ENCODE peak calls at places on chromosomes 1 and 21, in seven cellular contexts. A is transverse colon, M is suprapubic skin, Y is breast epithelium, W is GM23338, G is upper lobe of left lung, C is H1. R is an unnamed sample.

GRCh38 chr21:33370292-33370691 is 32.9 kb upstream of the IFNGR2 start:
- DNase-seq in C (no peak), A (peak; percentile 7), M (no peak), G (no peak), Y (no peak), W (no peak), R (no peak)

GRCh38 chr1:12529640-12530174 is 88.3 kb downstream of the DHRS3 start:
- DNase-seq in A (no peak), M (no peak), G (no peak), C (no peak), Y (no peak), W (no peak), R (peak; percentile 10)

GRCh38 chr1:222754386-222755139 is 17.6 kb downstream of the FAM177B start:
- DNase-seq in C (no peak), Y (peak; percentile 65), M (peak; percentile 80), A (peak; percentile 31), W (no peak), G (no peak), R (no peak)

GRCh38 chr1:160837558-160838205 is 25.0 kb downstream of the CD244 start:
- DNase-seq in A (peak; percentile 68), Y (peak; percentile 53), M (no peak), W (no peak), C (no peak), G (peak; percentile 30), R (peak; percentile 95)

GRCh38 chr1:2474104-2474787 is 1.8 kb upstream of the PLCH2 start:
- DNase-seq in W (no peak), Y (no peak), A (no peak), C (no peak), M (no peak), G (no peak), R (no peak)

GRCh38 chr1:99599678-99600175 is 46.2 kb upstream of the PALMD start:
- DNase-seq in G (no peak), M (no peak), A (no peak), Y (no peak), W (no peak), C (no peak), R (no peak)

GRCh38 chr1:208183977-208184901 is 59.9 kb downstream of the PLXNA2 start:
- DNase-seq in A (peak; percentile 78), M (no peak), G (no peak), C (no peak), Y (no peak), W (no peak), R (no peak)

GRCh38 chr1:236853916-236854601 is 59.0 kb downstream of the MTR start:
- DNase-seq in A (no peak), M (no peak), Y (no peak), C (no peak), G (no peak), W (no peak), R (no peak)

GRCh38 chr1:89102055-89102454 is 23.9 kb downstream of the GBP2 start:
- DNase-seq in A (no peak), G (no peak), C (no peak), Y (no peak), M (no peak), W (no peak), R (no peak)

GRCh38 chr1:109214695-109215623 is 1.2 kb downstream of the SARS1 start:
- DNase-seq in W (peak; percentile 59), A (peak; percentile 59), M (no peak), G (no peak), Y (no peak), C (no peak), R (no peak)

GRCh38 chr21:36403713-36404112 is 18.5 kb downstream of the CHAF1B start:
- DNase-seq in M (no peak), G (no peak), A (no peak), Y (no peak), W (no peak), C (no peak), R (no peak)

GRCh38 chr1:9822897-9823692 is 670 bp downstream of the CLSTN1 start:
- DNase-seq in A (peak; percentile 35), W (peak; percentile 56), G (no peak), C (no peak), M (peak; percentile 80), Y (no peak), R (peak; percentile 84)

GRCh38 chr1:102262994-102263393 is 266.3 kb upstream of the OLFM3 start:
- DNase-seq in W (no peak), G (no peak), C (no peak), Y (no peak), M (no peak), A (no peak), R (no peak)

GRCh38 chr1:10663668-10664035 is 132.8 kb downstream of the CASZ1 start:
- DNase-seq in A (peak; percentile 34), M (no peak), Y (no peak), C (peak; percentile 81), W (peak; percentile 66), G (no peak), R (no peak)

GRCh38 chr1:216293673-216294072 is 129.6 kb downstream of the USH2A start:
- DNase-seq in C (no peak), G (no peak), M (no peak), Y (no peak), A (no peak), W (no peak), R (no peak)

GRCh38 chr21:41640756-41641509 is 125.9 kb downstream of the RIPK4 start:
- DNase-seq in M (peak; percentile 65), W (no peak), C (no peak), A (no peak), G (no peak), Y (no peak), R (no peak)

GRCh38 chr1:212512731-212513559 is 80.2 kb downstream of the NENF start:
- DNase-seq in A (no peak), G (no peak), C (no peak), M (no peak), W (no peak), Y (no peak), R (no peak)

GRCh38 chr1:168613038-168613451 is 36.6 kb downstream of the XCL1 start:
- DNase-seq in M (no peak), Y (no peak), A (no peak), G (no peak), W (no peak), C (no peak), R (no peak)
- H3K4me3 ChIP-seq in M (no peak overlapping the region), Y (no peak overlapping the region), A (no peak overlapping the region), G (no peak overlapping the region), W (no peak overlapping the region), C (no peak overlapping the region), R (no peak overlapping the region)

DNA sequence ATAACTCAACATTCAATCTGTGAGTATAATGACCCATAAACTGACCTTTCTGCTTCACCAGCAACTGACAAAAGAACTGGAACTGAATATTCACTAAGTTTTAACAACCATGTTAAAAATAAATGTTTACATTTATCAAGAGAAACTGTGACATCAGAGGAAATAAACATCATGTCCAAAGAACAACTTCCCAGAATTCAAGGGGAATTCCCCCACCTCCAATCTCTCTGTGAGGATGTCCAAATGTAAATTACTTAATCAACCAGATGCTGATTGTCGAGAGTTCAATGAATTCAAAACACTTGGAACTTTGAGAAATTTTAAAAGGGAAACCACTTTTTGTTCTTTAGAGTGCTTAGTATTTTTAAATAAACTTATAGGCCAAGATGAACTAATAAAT is 365.6 kb upstream of the ADGRL2 start:
- DNase-seq in G (no peak), A (no peak), M (no peak), Y (no peak), C (no peak), W (no peak), R (no peak)
- TF ChIP-seq POLR2AphosphoS5 in G (peak; percentile 75), A (no peak), M (no peak), Y (no peak), C (no peak), W (no peak), R (no peak)

DNA sequence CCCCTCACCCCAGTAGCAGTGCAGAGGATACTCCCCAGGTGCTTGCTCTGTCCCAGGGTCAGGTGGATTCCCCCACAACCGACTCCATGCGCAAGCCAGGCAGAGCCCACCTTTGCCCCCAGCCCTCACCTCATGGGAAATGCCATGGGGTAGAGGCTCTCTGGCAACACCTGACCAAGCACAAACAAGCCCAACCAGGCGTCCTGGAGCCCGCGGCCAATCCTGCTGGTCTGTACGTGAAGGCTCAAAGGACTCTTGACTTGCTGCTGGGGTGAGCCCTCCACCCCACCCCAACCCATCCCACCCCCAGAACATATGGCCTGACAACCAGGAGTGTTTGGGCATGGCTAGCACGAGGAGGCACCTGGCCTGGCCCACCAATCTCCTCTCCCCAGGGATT is 1.8 kb downstream of the ADGRB2 start:
- DNase-seq in W (no peak), M (no peak), A (no peak), C (no peak), Y (no peak), G (no peak), R (no peak)
- H3K4me3 ChIP-seq in W (peak overlapping the region; percentile 95), M (peak overlapping the region; percentile 66), A (no peak overlapping the region), C (no peak overlapping the region), Y (peak overlapping the region; percentile 84), G (no peak overlapping the region), R (no peak overlapping the region)

GRCh38 chr1:190323530-190323929 is 154.1 kb downstream of the BRINP3 start:
- DNase-seq in C (no peak), G (no peak), M (no peak), W (no peak), A (no peak), Y (no peak), R (no peak)
- TF ChIP-seq POLR2AphosphoS5 in C (no peak), G (no peak), M (no peak), W (no peak), A (no peak), Y (no peak), R (no peak)

GRCh38 chr1:97849350-97850339 is 71.2 kb downstream of the DPYD start:
- DNase-seq in G (no peak), W (no peak), M (no peak), Y (no peak), C (no peak), A (no peak), R (no peak)
- H3K4me3 ChIP-seq in G (no peak overlapping the region), W (no peak overlapping the region), M (no peak overlapping the region), Y (no peak overlapping the region), C (no peak overlapping the region), A (no peak overlapping the region), R (no peak overlapping the region)